ENCODE peak calls at places on chromosomes 11 and 22, in seven cellular contexts. L, G, Y, I, X, R and F are unnamed samples.

GRCh38 chr22:27990879-27991278 is 71.8 kb upstream of the PITPNB start:
- DNase-seq in X (no peak), I (peak), Y (peak), G (no peak), R (no peak), L (no peak), F (no peak)

GRCh38 chr11:115446214-115446613 is 58.0 kb downstream of the CADM1 start:
- DNase-seq in X (no peak), G (no peak), L (no peak), I (no peak), Y (no peak), R (no peak), F (no peak)

GRCh38 chr11:82653752-82654151 is 79.9 kb downstream of the FAM181B start:
- DNase-seq in R (no peak), X (no peak), I (no peak), G (no peak), L (no peak), Y (no peak), F (no peak)

GRCh38 chr22:49929553-49929979 is 11.1 kb downstream of the CRELD2 start:
- DNase-seq in Y (peak), L (no peak), I (peak), X (peak), G (peak), R (peak), F (peak)

GRCh38 chr22:17106161-17106784 is 14.9 kb downstream of the TMEM121B start:
- DNase-seq in G (no peak), Y (no peak), I (no peak), R (no peak), L (no peak), X (peak), F (no peak)

GRCh38 chr11:8082391-8083087 is 1.5 kb downstream of the TUB start:
- DNase-seq in L (no peak), R (no peak), I (no peak), Y (no peak), X (peak), G (no peak), F (no peak)

GRCh38 chr22:19831016-19831415 is 23.7 kb downstream of the GNB1L start:
- DNase-seq in X (no peak), I (no peak), G (no peak), L (no peak), Y (no peak), R (no peak), F (no peak)

GRCh38 chr11:105670811-105671210 is 60.9 kb downstream of the GRIA4 start:
- DNase-seq in Y (no peak), I (no peak), L (no peak), X (no peak), G (no peak), R (no peak), F (no peak)

GRCh38 chr22:26711205-26711958 is 54.0 kb downstream of the MIAT start:
- DNase-seq in I (no peak), G (no peak), Y (no peak), L (no peak), R (no peak), X (no peak), F (no peak)

GRCh38 chr11:102196816-102197215 is 86.6 kb downstream of the YAP1 start:
- DNase-seq in R (no peak), L (no peak), X (no peak), G (no peak), Y (no peak), I (no peak), F (no peak)

GRCh38 chr11:13091804-13092203 is 82.7 kb downstream of the RASSF10 start:
- DNase-seq in G (no peak), Y (no peak), X (no peak), R (no peak), L (no peak), I (no peak), F (no peak)

GRCh38 chr11:75654314-75654713 is 14.5 kb downstream of the MAP6 start:
- DNase-seq in X (no peak), G (peak), Y (peak), R (no peak), L (no peak), I (no peak), F (no peak)

GRCh38 chr22:26797910-26798309 is 140.5 kb downstream of the MIAT start:
- DNase-seq in I (no peak), L (no peak), Y (no peak), R (no peak), G (no peak), X (no peak), F (no peak)

GRCh38 chr11:45982656-45983470 is 60.4 kb downstream of the LARGE2 start:
- DNase-seq in L (peak), G (peak), R (no peak), X (no peak), I (no peak), Y (peak), F (no peak)

GRCh38 chr22:26906464-26906863 is 249.1 kb downstream of the MIAT start:
- DNase-seq in L (no peak), R (no peak), X (no peak), I (peak), G (no peak), Y (no peak), F (no peak)

GRCh38 chr22:44085743-44086741 is 61.9 kb downstream of the PARVB start:
- DNase-seq in G (peak), R (no peak), L (no peak), Y (peak), I (peak), X (no peak), F (peak)

GRCh38 chr11:93034031-93034430 is 64.6 kb downstream of the MTNR1B start:
- DNase-seq in R (no peak), L (no peak), G (no peak), I (no peak), X (no peak), Y (no peak), F (no peak)

GRCh38 chr22:24112188-24112587 is 69.1 kb upstream of the SUSD2 start:
- DNase-seq in Y (no peak), L (no peak), X (no peak), R (no peak), G (no peak), I (no peak), F (no peak)

GRCh38 chr11:117020873-117021564 is 77.2 kb downstream of the SIK3 start:
- DNase-seq in L (no peak), I (no peak), G (no peak), R (no peak), Y (no peak), X (no peak), F (no peak)

GRCh38 chr11:132186699-132187098 is 816.3 kb downstream of the NTM start:
- DNase-seq in R (no peak), I (no peak), L (no peak), G (no peak), Y (no peak), X (no peak), F (no peak)

GRCh38 chr22:35620624-35621245 is 3.6 kb upstream of the MB start:
- DNase-seq in X (no peak), L (no peak), Y (no peak), G (no peak), R (no peak), I (no peak), F (no peak)

GRCh38 chr11:68039526-68040086 is 781 bp downstream of the TCIRG1 start:
- DNase-seq in R (no peak), I (no peak), Y (no peak), L (no peak), G (no peak), X (peak), F (no peak)

GRCh38 chr11:868802-869201 is 26.1 kb downstream of the TSPAN4 start:
- DNase-seq in L (no peak), R (no peak), X (no peak), G (no peak), I (no peak), Y (no peak), F (no peak)

GRCh38 chr11:9765320-9766101 is 101.6 kb downstream of the SWAP70 start:
- DNase-seq in I (no peak), R (no peak), X (no peak), Y (no peak), G (no peak), L (peak), F (no peak)

GRCh38 chr22:27726726-27727449 is 74.7 kb downstream of the MN1 start:
- DNase-seq in X (no peak), G (no peak), R (no peak), Y (peak), L (peak), I (no peak), F (no peak)

GRCh38 chr22:34841321-34841901 is 224.5 kb upstream of the ISX start:
- DNase-seq in G (no peak), I (no peak), L (no peak), X (no peak), Y (no peak), R (no peak), F (no peak)

GRCh38 chr22:37062366-37062655 is 10.8 kb downstream of the KCTD17 start:
- DNase-seq in X (no peak), G (peak), I (no peak), R (no peak), Y (no peak), L (no peak), F (no peak)

GRCh38 chr11:444397-445144 is 2.8 kb upstream of the ANO9 start:
- DNase-seq in R (no peak), Y (peak), X (no peak), G (no peak), I (peak), L (no peak), F (no peak)

GRCh38 chr11:129195682-129196081 is 3.6 kb upstream of the ARHGAP32 start:
- DNase-seq in X (no peak), I (no peak), G (no peak), L (no peak), Y (no peak), R (no peak), F (no peak)